ENCODE peak calls at places on chromosomes 5 and 9, in eight cellular contexts. J is dorsolateral prefrontal cortex; L is T1000; I is CD8-positive, alpha-beta memory T cell; C is HTR-8/SVneo; E is pons; B is midbrain; M is GM18507. R is an unnamed sample.

GRCh38 chr5:111248571-111248970 is 24.4 kb downstream of the CAMK4 start:
- DNase-seq in J (no peak), L (no peak), I (no peak), C (no peak), E (no peak), B (no peak), M (no peak), R (no peak)

GRCh38 chr5:10632110-10632903 is 68.4 kb downstream of the ANKRD33B start:
- DNase-seq in J (no peak), L (peak), I (peak), C (no peak), E (peak), B (no peak), M (peak), R (no peak)

GRCh38 chr5:179836225-179837019 is 15.7 kb downstream of the SQSTM1 start:
- DNase-seq in J (no peak), L (no peak), I (peak), C (no peak), E (no peak), B (no peak), M (no peak), R (no peak)

GRCh38 chr5:134511796-134512660 is 13.4 kb upstream of the JADE2 start:
- DNase-seq in J (peak), L (no peak), I (no peak), C (no peak), E (no peak), B (no peak), M (no peak), R (no peak)

GRCh38 chr9:120764476-120764875 is 28.7 kb downstream of the FBXW2 start:
- DNase-seq in J (no peak), L (no peak), I (no peak), C (no peak), E (no peak), B (no peak), M (no peak), R (no peak)

GRCh38 chr5:42887094-42887493 is 75.4 kb upstream of the SELENOP start:
- DNase-seq in J (no peak), L (no peak), I (no peak), C (no peak), E (no peak), B (no peak), M (no peak), R (no peak)

GRCh38 chr5:50365615-50366251 is 75.4 kb downstream of the EMB start:
- DNase-seq in J (no peak), L (no peak), I (no peak), C (no peak), E (no peak), B (no peak), M (no peak), R (no peak)

GRCh38 chr9:132187006-132187760 is 25.3 kb downstream of the NTNG2 start:
- DNase-seq in J (no peak), L (no peak), I (no peak), C (no peak), E (peak), B (peak), M (no peak), R (no peak)

GRCh38 chr9:114002986-114003740 is 74.9 kb downstream of the AMBP start:
- DNase-seq in J (no peak), L (no peak), I (no peak), C (no peak), E (no peak), B (no peak), M (no peak), R (no peak)

GRCh38 chr5:66643383-66643782 is 47.2 kb downstream of the MAST4 start:
- DNase-seq in J (no peak), L (no peak), I (no peak), C (no peak), E (no peak), B (no peak), M (no peak), R (no peak)

GRCh38 chr5:107502711-107503110 is 168.0 kb downstream of the EFNA5 start:
- DNase-seq in J (no peak), L (no peak), I (no peak), C (no peak), E (no peak), B (no peak), M (no peak), R (no peak)

GRCh38 chr9:120394058-120394669 is 185.8 kb downstream of the CDK5RAP2 start:
- DNase-seq in J (no peak), L (peak), I (no peak), C (peak), E (no peak), B (no peak), M (no peak), R (no peak)

GRCh38 chr5:19497229-19497815 is 490.7 kb downstream of the CDH18 start:
- DNase-seq in J (no peak), L (no peak), I (no peak), C (no peak), E (no peak), B (no peak), M (no peak), R (no peak)

GRCh38 chr9:87592554-87593394 is 95.1 kb downstream of the DAPK1 start:
- DNase-seq in J (no peak), L (no peak), I (no peak), C (no peak), E (no peak), B (peak), M (no peak), R (no peak)

GRCh38 chr9:91433180-91433579 is 9.5 kb upstream of the NFIL3 start:
- DNase-seq in J (no peak), L (peak), I (no peak), C (no peak), E (peak), B (peak), M (no peak), R (no peak)

GRCh38 chr5:36058776-36059175 is 7.9 kb downstream of the UGT3A2 start:
- DNase-seq in J (no peak), L (no peak), I (no peak), C (no peak), E (no peak), B (no peak), M (no peak), R (no peak)

GRCh38 chr5:9546973-9547947 is 1.4 kb upstream of the SEMA5A start:
- DNase-seq in J (no peak), L (peak), I (no peak), C (peak), E (peak), B (peak), M (no peak), R (no peak)

GRCh38 chr5:82165740-82166530 is 112.2 kb downstream of the RPS23 start:
- DNase-seq in J (peak), L (no peak), I (peak), C (peak), E (peak), B (peak), M (no peak), R (peak)

GRCh38 chr9:8315211-8315610 is 515.6 kb upstream of the DMAC1 start:
- DNase-seq in J (no peak), L (no peak), I (no peak), C (no peak), E (no peak), B (no peak), M (no peak), R (no peak)

GRCh38 chr9:112174965-112175795 is at the start of gene SUSD1:
- DNase-seq in J (peak), L (no peak), I (peak), C (no peak), E (no peak), B (no peak), M (peak), R (peak)

GRCh38 chr5:151448038-151448985 is 909 bp downstream of the SLC36A1 start:
- DNase-seq in J (no peak), L (no peak), I (peak), C (no peak), E (peak), B (peak), M (no peak), R (peak)

GRCh38 chr5:91328743-91329142 is 54.4 kb downstream of the ARRDC3 start:
- DNase-seq in J (no peak), L (no peak), I (no peak), C (no peak), E (no peak), B (no peak), M (no peak), R (no peak)

GRCh38 chr9:120284796-120285195 is 295.2 kb downstream of the CDK5RAP2 start:
- DNase-seq in J (no peak), L (no peak), I (no peak), C (no peak), E (no peak), B (no peak), M (no peak), R (no peak)

GRCh38 chr5:137648361-137648760 is 87.5 kb downstream of the KLHL3 start:
- DNase-seq in J (peak), L (no peak), I (no peak), C (no peak), E (peak), B (peak), M (no peak), R (no peak)

GRCh38 chr5:96562614-96563013 is 99.6 kb upstream of the CAST start:
- DNase-seq in J (no peak), L (no peak), I (no peak), C (peak), E (no peak), B (no peak), M (no peak), R (no peak)

GRCh38 chr9:19989213-19989612 is 200.4 kb upstream of the SLC24A2 start:
- DNase-seq in J (no peak), L (no peak), I (no peak), C (no peak), E (no peak), B (no peak), M (no peak), R (no peak)

GRCh38 chr9:134314039-134314949 is 12.0 kb upstream of the RXRA start:
- DNase-seq in J (no peak), L (no peak), I (no peak), C (no peak), E (no peak), B (no peak), M (no peak), R (no peak)

GRCh38 chr5:6349387-6349786 is 29.0 kb downstream of the MED10 start:
- DNase-seq in J (no peak), L (no peak), I (no peak), C (no peak), E (no peak), B (no peak), M (no peak), R (no peak)

GRCh38 chr9:85898288-85898802 is 42.6 kb upstream of the NAA35 start:
- DNase-seq in J (no peak), L (no peak), I (no peak), C (no peak), E (no peak), B (no peak), M (no peak), R (no peak)

GRCh38 chr5:2704111-2704510 is 47.4 kb downstream of the IRX2 start:
- DNase-seq in J (no peak), L (no peak), I (no peak), C (no peak), E (no peak), B (no peak), M (no peak), R (no peak)

GRCh38 chr5:157745041-157745456 is 1.5 kb downstream of the LSM11 start:
- DNase-seq in J (no peak), L (no peak), I (no peak), C (no peak), E (no peak), B (no peak), M (no peak), R (no peak)